ENCODE peak calls at places on chromosome 20, in seven cellular contexts. One of them, this sample, is unnamed. For H3K9me3, the result is how much of the 10 kb centered on the place peaks cover.

GRCh38 chr20:3980260-3981131 is 34.9 kb downstream of the RNF24 start:
- DNase-seq in fibroblast of lung: peak
- DNase-seq in astrocyte: peak
- DNase-seq in spleen: no peak
- DNase-seq in CD4-positive, alpha-beta T cell: no peak
- DNase-seq in CD8-positive, alpha-beta memory T cell: no peak
- DNase-seq in IMR-90: peak
- DNase-seq in this sample: no peak

GRCh38 chr20:43458422-43458924 is 777 bp downstream of the SRSF6 start:
- DNase-seq in astrocyte: no peak
- DNase-seq in IMR-90: peak
- DNase-seq in CD8-positive, alpha-beta memory T cell: no peak
- DNase-seq in fibroblast of lung: peak
- DNase-seq in spleen: no peak
- DNase-seq in CD4-positive, alpha-beta T cell: no peak
- DNase-seq in this sample: no peak

GRCh38 chr20:62603021-62603906 is 39.0 kb upstream of the SLCO4A1 start:
- DNase-seq in CD4-positive, alpha-beta T cell: no peak
- DNase-seq in astrocyte: peak
- DNase-seq in CD8-positive, alpha-beta memory T cell: peak
- DNase-seq in IMR-90: peak
- DNase-seq in spleen: peak
- DNase-seq in fibroblast of lung: peak
- DNase-seq in this sample: no peak

GRCh38 chr20:61833807-61834610 is 231.7 kb downstream of the TAF4 start:
- DNase-seq in spleen: peak
- DNase-seq in IMR-90: no peak
- DNase-seq in fibroblast of lung: no peak
- DNase-seq in astrocyte: no peak
- DNase-seq in CD8-positive, alpha-beta memory T cell: no peak
- DNase-seq in CD4-positive, alpha-beta T cell: no peak
- DNase-seq in this sample: no peak

GRCh38 chr20:23039885-23040508 is 4.9 kb downstream of the SSTR4 start:
- DNase-seq in CD4-positive, alpha-beta T cell: no peak
- DNase-seq in CD8-positive, alpha-beta memory T cell: no peak
- DNase-seq in IMR-90: no peak
- DNase-seq in fibroblast of lung: no peak
- DNase-seq in astrocyte: no peak
- DNase-seq in spleen: no peak
- DNase-seq in this sample: no peak

GRCh38 chr20:49889245-49889942 is 25.9 kb downstream of the SPATA2 start:
- DNase-seq in IMR-90: no peak
- DNase-seq in astrocyte: no peak
- DNase-seq in fibroblast of lung: no peak
- DNase-seq in spleen: no peak
- DNase-seq in CD4-positive, alpha-beta T cell: no peak
- DNase-seq in CD8-positive, alpha-beta memory T cell: no peak
- DNase-seq in this sample: no peak

GRCh38 chr20:38152175-38153010 is 12.7 kb downstream of the TGM2 start:
- DNase-seq in CD8-positive, alpha-beta memory T cell: no peak
- DNase-seq in astrocyte: peak
- DNase-seq in fibroblast of lung: peak
- DNase-seq in spleen: peak
- DNase-seq in IMR-90: peak
- DNase-seq in CD4-positive, alpha-beta T cell: no peak
- DNase-seq in this sample: no peak

GRCh38 chr20:58580493-58580835 is 65.3 kb upstream of the APCDD1L start:
- DNase-seq in IMR-90: no peak
- DNase-seq in CD4-positive, alpha-beta T cell: peak
- DNase-seq in spleen: no peak
- DNase-seq in fibroblast of lung: no peak
- DNase-seq in astrocyte: no peak
- DNase-seq in CD8-positive, alpha-beta memory T cell: no peak
- DNase-seq in this sample: no peak

GRCh38 chr20:63108247-63108646 is 101.5 kb upstream of the BHLHE23 start:
- DNase-seq in astrocyte: no peak
- DNase-seq in fibroblast of lung: no peak
- DNase-seq in CD8-positive, alpha-beta memory T cell: no peak
- DNase-seq in spleen: peak
- DNase-seq in CD4-positive, alpha-beta T cell: no peak
- DNase-seq in IMR-90: no peak
- DNase-seq in this sample: no peak

GRCh38 chr20:4082406-4083102 is 67.2 kb upstream of the RNF24 start:
- DNase-seq in astrocyte: peak
- DNase-seq in fibroblast of lung: peak
- DNase-seq in spleen: peak
- DNase-seq in CD4-positive, alpha-beta T cell: peak
- DNase-seq in IMR-90: peak
- DNase-seq in CD8-positive, alpha-beta memory T cell: peak
- DNase-seq in this sample: no peak

GRCh38 chr20:32509639-32510066 is 75.5 kb downstream of the NOL4L start:
- DNase-seq in spleen: no peak
- DNase-seq in IMR-90: peak
- DNase-seq in CD8-positive, alpha-beta memory T cell: peak
- DNase-seq in astrocyte: no peak
- DNase-seq in fibroblast of lung: no peak
- DNase-seq in CD4-positive, alpha-beta T cell: peak
- DNase-seq in this sample: peak

GRCh38 chr20:19974621-19975435 is 42.3 kb upstream of the NAA20 start:
- DNase-seq in fibroblast of lung: peak
- DNase-seq in spleen: peak
- DNase-seq in CD8-positive, alpha-beta memory T cell: no peak
- DNase-seq in CD4-positive, alpha-beta T cell: no peak
- DNase-seq in IMR-90: peak
- DNase-seq in astrocyte: peak
- DNase-seq in this sample: no peak

GRCh38 chr20:7773511-7773910 is 166.7 kb downstream of the HAO1 start:
- DNase-seq in IMR-90: no peak
- DNase-seq in astrocyte: no peak
- DNase-seq in CD4-positive, alpha-beta T cell: no peak
- DNase-seq in fibroblast of lung: peak
- DNase-seq in CD8-positive, alpha-beta memory T cell: no peak
- DNase-seq in spleen: no peak
- DNase-seq in this sample: no peak

GRCh38 chr20:22684072-22684762 is 99.8 kb upstream of the FOXA2 start:
- DNase-seq in IMR-90: peak
- DNase-seq in CD8-positive, alpha-beta memory T cell: no peak
- DNase-seq in fibroblast of lung: peak
- DNase-seq in CD4-positive, alpha-beta T cell: no peak
- DNase-seq in spleen: no peak
- DNase-seq in astrocyte: peak
- DNase-seq in this sample: no peak

GRCh38 chr20:44704551-44704971 is 10.6 kb upstream of the CCN5 start:
- DNase-seq in CD4-positive, alpha-beta T cell: no peak
- DNase-seq in CD8-positive, alpha-beta memory T cell: no peak
- DNase-seq in IMR-90: peak
- DNase-seq in fibroblast of lung: peak
- DNase-seq in spleen: no peak
- DNase-seq in astrocyte: peak
- DNase-seq in this sample: no peak

GRCh38 chr20:44703956-44704488 is 11.1 kb upstream of the CCN5 start:
- DNase-seq in IMR-90: no peak
- DNase-seq in fibroblast of lung: no peak
- DNase-seq in astrocyte: no peak
- DNase-seq in CD8-positive, alpha-beta memory T cell: no peak
- DNase-seq in spleen: no peak
- DNase-seq in CD4-positive, alpha-beta T cell: no peak
- DNase-seq in this sample: no peak

GRCh38 chr20:44707259-44707580 is 7.9 kb upstream of the CCN5 start:
- DNase-seq in spleen: no peak
- DNase-seq in IMR-90: no peak
- DNase-seq in CD4-positive, alpha-beta T cell: no peak
- DNase-seq in fibroblast of lung: no peak
- DNase-seq in astrocyte: no peak
- DNase-seq in CD8-positive, alpha-beta memory T cell: no peak
- DNase-seq in this sample: no peak

GRCh38 chr20:44706371-44707258 is 8.6 kb upstream of the CCN5 start:
- DNase-seq in IMR-90: peak
- DNase-seq in spleen: no peak
- DNase-seq in astrocyte: no peak
- DNase-seq in fibroblast of lung: peak
- DNase-seq in CD4-positive, alpha-beta T cell: no peak
- DNase-seq in CD8-positive, alpha-beta memory T cell: no peak
- DNase-seq in this sample: no peak

DNA sequence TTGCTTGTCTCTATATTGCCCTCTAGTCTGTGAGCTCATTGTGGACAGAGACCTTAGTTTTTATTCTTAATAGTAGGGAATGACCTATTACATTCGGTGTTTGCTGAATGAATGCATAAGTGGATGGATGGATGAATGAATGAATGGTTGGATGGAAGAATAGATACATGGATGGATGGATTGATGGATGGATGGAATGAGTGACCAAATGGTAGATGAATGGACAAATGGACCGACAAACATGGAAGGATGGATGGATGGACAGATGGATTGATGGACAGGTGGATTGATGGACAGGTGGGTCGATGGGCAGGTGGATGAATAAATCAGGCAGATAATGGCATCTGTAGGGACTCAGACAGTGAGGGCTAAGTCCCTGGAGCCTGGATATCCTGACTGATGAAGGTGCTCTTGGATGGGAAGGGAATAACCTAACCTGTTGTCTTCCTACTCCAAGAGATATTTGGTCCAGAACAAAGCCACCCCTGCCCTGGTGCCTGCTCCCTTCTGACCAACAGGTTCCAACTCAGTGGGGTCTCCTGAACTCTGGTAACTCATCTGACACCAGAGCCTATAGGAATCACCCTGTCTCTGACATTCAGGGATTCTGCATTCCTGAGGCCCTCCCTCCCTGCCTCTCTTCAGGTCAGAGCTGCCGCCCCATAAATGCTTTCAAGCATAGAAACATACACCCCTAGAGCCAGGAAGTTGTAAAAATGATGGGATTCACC is 9.6 kb upstream of the CCN5 start:
- DNase-seq in IMR-90: no peak
- DNase-seq in spleen: no peak
- DNase-seq in CD8-positive, alpha-beta memory T cell: no peak
- DNase-seq in fibroblast of lung: no peak
- DNase-seq in astrocyte: no peak
- DNase-seq in CD4-positive, alpha-beta T cell: no peak
- DNase-seq in this sample: no peak
- H3K9me3 ChIP-seq in IMR-90: under half
- H3K9me3 ChIP-seq in spleen: under half
- H3K9me3 ChIP-seq in CD8-positive, alpha-beta memory T cell: under half
- H3K9me3 ChIP-seq in fibroblast of lung: under half
- H3K9me3 ChIP-seq in astrocyte: under half
- H3K9me3 ChIP-seq in CD4-positive, alpha-beta T cell: under half
- H3K9me3 ChIP-seq in this sample: under half

DNA sequence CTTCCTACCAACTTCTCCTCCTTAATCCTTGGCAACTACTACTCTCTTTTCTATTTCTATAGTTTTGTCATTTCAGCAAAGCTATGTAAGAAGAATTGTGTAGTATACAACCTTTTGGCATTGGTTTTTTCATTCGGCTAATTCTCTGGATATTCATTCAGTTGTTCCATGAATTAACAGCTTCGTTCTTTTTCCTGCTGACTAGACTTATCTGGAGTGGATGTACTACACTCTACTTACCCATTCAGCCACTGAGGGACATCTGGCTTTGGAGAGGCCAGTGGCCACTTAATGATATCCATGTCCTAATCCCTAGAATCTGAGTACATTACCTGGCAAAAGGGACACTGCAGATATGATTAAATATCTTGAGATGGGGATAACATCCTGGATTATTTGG is 623.9 kb downstream of the DOK5 start:
- DNase-seq in IMR-90: no peak
- DNase-seq in spleen: no peak
- DNase-seq in astrocyte: no peak
- DNase-seq in CD8-positive, alpha-beta memory T cell: no peak
- DNase-seq in fibroblast of lung: no peak
- DNase-seq in CD4-positive, alpha-beta T cell: no peak
- DNase-seq in this sample: no peak
- H3K9me3 ChIP-seq in IMR-90: under half
- H3K9me3 ChIP-seq in spleen: under half
- H3K9me3 ChIP-seq in astrocyte: under half
- H3K9me3 ChIP-seq in CD8-positive, alpha-beta memory T cell: under half
- H3K9me3 ChIP-seq in fibroblast of lung: under half
- H3K9me3 ChIP-seq in CD4-positive, alpha-beta T cell: under half
- H3K9me3 ChIP-seq in this sample: under half

GRCh38 chr20:55264825-55265224 is 740.5 kb downstream of the CBLN4 start:
- DNase-seq in spleen: no peak
- DNase-seq in astrocyte: no peak
- DNase-seq in CD4-positive, alpha-beta T cell: no peak
- DNase-seq in fibroblast of lung: no peak
- DNase-seq in CD8-positive, alpha-beta memory T cell: no peak
- DNase-seq in IMR-90: no peak
- DNase-seq in this sample: no peak

GRCh38 chr20:55269913-55270312 is 735.4 kb downstream of the CBLN4 start:
- DNase-seq in CD8-positive, alpha-beta memory T cell: no peak
- DNase-seq in fibroblast of lung: peak
- DNase-seq in IMR-90: no peak
- DNase-seq in CD4-positive, alpha-beta T cell: no peak
- DNase-seq in spleen: no peak
- DNase-seq in astrocyte: peak
- DNase-seq in this sample: no peak

GRCh38 chr20:55271370-55271769 is 733.9 kb downstream of the CBLN4 start:
- DNase-seq in astrocyte: no peak
- DNase-seq in CD4-positive, alpha-beta T cell: no peak
- DNase-seq in IMR-90: no peak
- DNase-seq in spleen: no peak
- DNase-seq in CD8-positive, alpha-beta memory T cell: no peak
- DNase-seq in fibroblast of lung: no peak
- DNase-seq in this sample: no peak

GRCh38 chr20:55266361-55266760 is 739.0 kb downstream of the CBLN4 start:
- DNase-seq in fibroblast of lung: no peak
- DNase-seq in CD8-positive, alpha-beta memory T cell: no peak
- DNase-seq in astrocyte: no peak
- DNase-seq in spleen: no peak
- DNase-seq in CD4-positive, alpha-beta T cell: no peak
- DNase-seq in IMR-90: no peak
- DNase-seq in this sample: no peak
- H3K9me3 ChIP-seq in fibroblast of lung: under half
- H3K9me3 ChIP-seq in CD8-positive, alpha-beta memory T cell: under half
- H3K9me3 ChIP-seq in astrocyte: under half
- H3K9me3 ChIP-seq in spleen: under half
- H3K9me3 ChIP-seq in CD4-positive, alpha-beta T cell: under half
- H3K9me3 ChIP-seq in IMR-90: under half
- H3K9me3 ChIP-seq in this sample: under half

GRCh38 chr20:11372831-11373230 is 544.9 kb upstream of the BTBD3 start:
- DNase-seq in CD4-positive, alpha-beta T cell: no peak
- DNase-seq in CD8-positive, alpha-beta memory T cell: no peak
- DNase-seq in astrocyte: no peak
- DNase-seq in fibroblast of lung: peak
- DNase-seq in IMR-90: no peak
- DNase-seq in spleen: no peak
- DNase-seq in this sample: no peak

GRCh38 chr20:11364736-11365135 is 553.0 kb upstream of the BTBD3 start:
- DNase-seq in fibroblast of lung: no peak
- DNase-seq in CD4-positive, alpha-beta T cell: no peak
- DNase-seq in spleen: no peak
- DNase-seq in CD8-positive, alpha-beta memory T cell: no peak
- DNase-seq in IMR-90: no peak
- DNase-seq in astrocyte: no peak
- DNase-seq in this sample: no peak

GRCh38 chr20:11366660-11367059 is 551.0 kb upstream of the BTBD3 start:
- DNase-seq in IMR-90: peak
- DNase-seq in spleen: no peak
- DNase-seq in CD4-positive, alpha-beta T cell: no peak
- DNase-seq in astrocyte: peak
- DNase-seq in CD8-positive, alpha-beta memory T cell: no peak
- DNase-seq in fibroblast of lung: peak
- DNase-seq in this sample: no peak

GRCh38 chr20:11368965-11369711 is 548.6 kb upstream of the BTBD3 start:
- DNase-seq in astrocyte: no peak
- DNase-seq in fibroblast of lung: no peak
- DNase-seq in IMR-90: no peak
- DNase-seq in CD4-positive, alpha-beta T cell: no peak
- DNase-seq in CD8-positive, alpha-beta memory T cell: no peak
- DNase-seq in spleen: no peak
- DNase-seq in this sample: no peak

GRCh38 chr20:11368537-11368936 is 549.2 kb upstream of the BTBD3 start:
- DNase-seq in astrocyte: no peak
- DNase-seq in IMR-90: no peak
- DNase-seq in spleen: no peak
- DNase-seq in CD8-positive, alpha-beta memory T cell: no peak
- DNase-seq in fibroblast of lung: no peak
- DNase-seq in CD4-positive, alpha-beta T cell: no peak
- DNase-seq in this sample: no peak
- H3K9me3 ChIP-seq in astrocyte: under half
- H3K9me3 ChIP-seq in IMR-90: under half
- H3K9me3 ChIP-seq in spleen: under half
- H3K9me3 ChIP-seq in CD8-positive, alpha-beta memory T cell: under half
- H3K9me3 ChIP-seq in fibroblast of lung: under half
- H3K9me3 ChIP-seq in CD4-positive, alpha-beta T cell: under half
- H3K9me3 ChIP-seq in this sample: under half